ENCODE peak calls at places on chromosomes 6 and 20, in six cellular contexts. F, Q, D, I, M and H are unnamed samples.

GRCh38 chr6:45681860-45682488 is 304.2 kb upstream of the SUPT3H start:
- DNase-seq in Q (no peak), D (no peak), F (peak), I (peak), M (no peak), H (peak)

GRCh38 chr20:11274137-11274536 is 600.3 kb upstream of the JAG1 start:
- DNase-seq in Q (peak), D (no peak), I (peak), M (peak), F (peak), H (peak)

GRCh38 chr6:21801786-21802610 is 208.4 kb downstream of the SOX4 start:
- DNase-seq in F (no peak), D (no peak), I (no peak), M (no peak), Q (no peak), H (no peak)

GRCh38 chr6:27608916-27609883 is 136.3 kb upstream of the ZNF184 start:
- DNase-seq in F (peak), M (no peak), I (peak), Q (peak), D (peak), H (peak)

GRCh38 chr20:376750-377149 is 3.8 kb upstream of the TRIB3 start:
- DNase-seq in I (no peak), M (no peak), Q (no peak), F (no peak), D (no peak), H (no peak)

GRCh38 chr6:27700337-27700736 is 211.9 kb downstream of the OR2B2 start:
- DNase-seq in I (no peak), F (no peak), M (no peak), Q (no peak), D (no peak), H (no peak)

GRCh38 chr6:169829786-169830185 is 78.4 kb downstream of the ERMARD start:
- DNase-seq in F (no peak), D (peak), Q (no peak), M (no peak), I (no peak), H (no peak)

GRCh38 chr20:43934833-43935232 is 20.2 kb downstream of the TOX2 start:
- DNase-seq in M (no peak), F (no peak), Q (no peak), I (no peak), D (no peak), H (no peak)

GRCh38 chr6:11766589-11767450 is 11.8 kb downstream of the ADTRP start:
- DNase-seq in M (no peak), F (peak), Q (peak), D (no peak), I (peak), H (peak)

GRCh38 chr20:4740774-4741431 is 19.2 kb downstream of the PRND start:
- DNase-seq in Q (peak), M (peak), D (peak), F (peak), I (peak), H (peak)

GRCh38 chr20:20436689-20437088 is 68.8 kb downstream of the INSM1 start:
- DNase-seq in F (no peak), I (no peak), Q (no peak), D (no peak), M (no peak), H (no peak)

GRCh38 chr20:2984956-2985661 is 58.3 kb upstream of the GNRH2 start:
- DNase-seq in Q (peak), D (no peak), F (no peak), I (peak), M (no peak), H (peak)

GRCh38 chr20:22566876-22567658 is 17.3 kb downstream of the FOXA2 start:
- DNase-seq in Q (no peak), F (no peak), D (no peak), I (no peak), M (no peak), H (no peak)

GRCh38 chr6:111487656-111488055 is 4.6 kb upstream of the REV3L start:
- DNase-seq in Q (peak), D (no peak), M (no peak), I (peak), F (no peak), H (no peak)

GRCh38 chr6:133551847-133552331 is 310.7 kb downstream of the EYA4 start:
- DNase-seq in D (no peak), F (peak), Q (peak), I (peak), M (no peak), H (peak)

GRCh38 chr6:137765044-137765443 is 102.0 kb upstream of the TNFAIP3 start:
- DNase-seq in I (no peak), D (no peak), F (no peak), Q (no peak), M (no peak), H (peak)

GRCh38 chr6:35359744-35360348 is 17.5 kb downstream of the PPARD start:
- DNase-seq in I (peak), D (no peak), M (no peak), Q (peak), F (no peak), H (peak)

GRCh38 chr6:157479464-157480303 is 98.7 kb downstream of the ZDHHC14 start:
- DNase-seq in M (no peak), Q (no peak), F (no peak), I (no peak), D (no peak), H (no peak)

GRCh38 chr20:42294976-42295375 is 676.8 kb upstream of the CHD6 start:
- DNase-seq in M (no peak), Q (no peak), I (no peak), F (no peak), D (no peak), H (no peak)

GRCh38 chr6:109242923-109243322 is 139.3 kb downstream of the CD164 start:
- DNase-seq in I (no peak), Q (no peak), F (no peak), D (no peak), M (no peak), H (no peak)

GRCh38 chr6:143248359-143248758 is 187.7 kb downstream of the AIG1 start:
- DNase-seq in I (no peak), D (no peak), Q (no peak), F (no peak), M (no peak), H (no peak)

GRCh38 chr6:52260634-52261033 is 16.3 kb upstream of the IL17F start:
- DNase-seq in D (no peak), Q (no peak), F (no peak), M (no peak), I (no peak), H (no peak)

GRCh38 chr6:4901256-4902061 is 102.4 kb downstream of the RPP40 start:
- DNase-seq in I (no peak), M (no peak), D (no peak), F (no peak), Q (no peak), H (no peak)

GRCh38 chr6:155882527-155883333 is 427.1 kb upstream of the NOX3 start:
- DNase-seq in F (no peak), Q (peak), I (peak), D (no peak), M (no peak), H (no peak)

GRCh38 chr6:81962198-81962597 is 209.7 kb upstream of the TENT5A start:
- DNase-seq in M (no peak), Q (no peak), D (no peak), I (no peak), F (no peak), H (no peak)

GRCh38 chr6:7088076-7088742 is 19.6 kb upstream of the RREB1 start:
- DNase-seq in M (no peak), I (no peak), Q (no peak), F (no peak), D (no peak), H (no peak)

GRCh38 chr20:62267543-62267942 is 29.2 kb downstream of the OSBPL2 start:
- DNase-seq in I (no peak), M (no peak), Q (no peak), D (no peak), F (no peak), H (peak)

GRCh38 chr6:168584251-168584650 is 143.3 kb downstream of the SMOC2 start:
- DNase-seq in F (no peak), I (no peak), M (no peak), D (no peak), Q (no peak), H (no peak)

GRCh38 chr6:17725083-17725482 is 18.4 kb upstream of the NUP153 start:
- DNase-seq in F (peak), M (no peak), I (peak), Q (peak), D (peak), H (no peak)

GRCh38 chr6:16979677-16980076 is 122.2 kb upstream of the STMND1 start:
- DNase-seq in M (no peak), F (no peak), I (no peak), D (no peak), Q (no peak), H (no peak)

GRCh38 chr6:4910060-4910746 is 93.6 kb downstream of the RPP40 start:
- DNase-seq in D (no peak), M (no peak), F (no peak), Q (no peak), I (no peak), H (no peak)

GRCh38 chr6:98634569-98634968 is 199.8 kb upstream of the POU3F2 start:
- DNase-seq in F (peak), Q (no peak), M (no peak), D (peak), I (no peak), H (no peak)

GRCh38 chr6:108689279-108690161 is 128.8 kb downstream of the FOXO3 start:
- DNase-seq in I (peak), F (no peak), M (no peak), D (no peak), Q (peak), H (peak)

GRCh38 chr6:16157909-16158308 is 29.0 kb downstream of the MYLIP start:
- DNase-seq in I (no peak), F (no peak), D (no peak), M (peak), Q (no peak), H (no peak)

GRCh38 chr6:5584072-5584471 is 322.8 kb downstream of the FARS2 start:
- DNase-seq in M (no peak), D (no peak), I (peak), Q (peak), F (no peak), H (no peak)

GRCh38 chr6:31765910-31766794 is 3.7 kb downstream of the SAPCD1 start:
- DNase-seq in F (peak), D (peak), I (no peak), M (no peak), Q (no peak), H (peak)

GRCh38 chr6:88492824-88493223 is 326.7 kb upstream of the CNR1 start:
- DNase-seq in I (peak), Q (peak), F (peak), D (no peak), M (no peak), H (peak)

GRCh38 chr20:50467618-50468373 is 42.4 kb upstream of the PTPN1 start:
- DNase-seq in D (peak), I (peak), Q (peak), M (no peak), F (peak), H (peak)

GRCh38 chr6:48151142-48151541 is 40.1 kb upstream of the PTCHD4 start:
- DNase-seq in I (no peak), Q (no peak), D (no peak), F (no peak), M (no peak), H (no peak)

GRCh38 chr20:380763-381580 is 412 bp downstream of the TRIB3 start:
- DNase-seq in M (peak), I (peak), D (peak), F (peak), Q (peak), H (peak)

DNA sequence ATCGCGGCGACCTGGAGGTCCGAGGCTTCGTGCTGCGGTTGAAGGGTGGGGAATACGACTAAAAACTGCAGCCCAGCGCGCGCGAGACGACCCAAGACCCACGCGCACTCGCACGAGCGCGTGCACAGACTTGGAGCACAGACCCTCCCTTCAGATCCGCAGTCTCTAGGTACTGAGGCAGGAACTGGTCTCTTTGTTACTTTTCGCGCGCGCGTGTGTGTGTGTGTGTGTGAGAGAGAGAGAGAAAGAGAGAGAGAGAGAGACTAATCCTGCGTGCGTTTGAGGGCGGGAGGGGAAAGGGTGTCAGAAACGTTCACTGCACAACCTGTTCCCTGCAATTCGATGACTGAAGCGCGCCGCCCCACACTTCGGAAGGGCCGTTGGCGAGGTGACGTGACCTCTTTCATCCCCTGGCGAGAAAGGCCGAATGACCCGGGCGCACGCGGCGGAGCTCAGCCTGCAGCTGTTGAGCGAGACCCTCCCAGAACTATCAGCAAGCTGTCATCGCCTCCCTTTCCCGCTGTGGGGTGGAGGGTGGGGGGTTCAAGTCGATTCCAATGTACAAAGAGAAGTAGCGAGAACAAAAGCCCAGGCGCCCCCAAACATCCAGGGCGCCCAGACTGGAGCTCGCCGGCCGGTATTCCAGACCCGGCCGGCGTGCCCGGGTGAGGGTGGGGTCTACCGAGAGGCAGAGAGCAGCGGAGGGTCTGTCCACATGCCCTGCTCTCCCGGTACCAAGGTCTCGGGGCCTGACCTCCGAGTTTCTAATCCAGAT is 1.5 kb upstream of the TUBB2B start:
- DNase-seq in Q (no peak), I (peak), F (peak), D (peak), M (peak), H (peak)
- H2BK5ac ChIP-seq in Q (no peak), I (no peak), F (no peak), D (no peak), M (peak), H (no peak)

GRCh38 chr6:117237561-117237960 is 27.8 kb upstream of the VGLL2 start:
- DNase-seq in Q (no peak), I (no peak), D (no peak), F (no peak), M (no peak), H (no peak)
- H3K4me2 ChIP-seq in Q (no peak), I (no peak), D (no peak), F (no peak), M (no peak), H (no peak)

GRCh38 chr20:47350181-47350550 is 6.3 kb downstream of the ZMYND8 start:
- DNase-seq in D (no peak), I (no peak), F (no peak), M (no peak), Q (no peak), H (no peak)

GRCh38 chr20:47348539-47349142 is 7.9 kb downstream of the ZMYND8 start:
- DNase-seq in M (no peak), Q (no peak), D (no peak), F (peak), I (peak), H (no peak)

GRCh38 chr20:47346172-47346571 is 10.3 kb downstream of the ZMYND8 start:
- DNase-seq in F (no peak), M (no peak), Q (no peak), I (no peak), D (no peak), H (no peak)

GRCh38 chr20:47349365-47350180 is 6.9 kb downstream of the ZMYND8 start:
- DNase-seq in M (no peak), Q (peak), D (no peak), I (no peak), F (peak), H (peak)

DNA sequence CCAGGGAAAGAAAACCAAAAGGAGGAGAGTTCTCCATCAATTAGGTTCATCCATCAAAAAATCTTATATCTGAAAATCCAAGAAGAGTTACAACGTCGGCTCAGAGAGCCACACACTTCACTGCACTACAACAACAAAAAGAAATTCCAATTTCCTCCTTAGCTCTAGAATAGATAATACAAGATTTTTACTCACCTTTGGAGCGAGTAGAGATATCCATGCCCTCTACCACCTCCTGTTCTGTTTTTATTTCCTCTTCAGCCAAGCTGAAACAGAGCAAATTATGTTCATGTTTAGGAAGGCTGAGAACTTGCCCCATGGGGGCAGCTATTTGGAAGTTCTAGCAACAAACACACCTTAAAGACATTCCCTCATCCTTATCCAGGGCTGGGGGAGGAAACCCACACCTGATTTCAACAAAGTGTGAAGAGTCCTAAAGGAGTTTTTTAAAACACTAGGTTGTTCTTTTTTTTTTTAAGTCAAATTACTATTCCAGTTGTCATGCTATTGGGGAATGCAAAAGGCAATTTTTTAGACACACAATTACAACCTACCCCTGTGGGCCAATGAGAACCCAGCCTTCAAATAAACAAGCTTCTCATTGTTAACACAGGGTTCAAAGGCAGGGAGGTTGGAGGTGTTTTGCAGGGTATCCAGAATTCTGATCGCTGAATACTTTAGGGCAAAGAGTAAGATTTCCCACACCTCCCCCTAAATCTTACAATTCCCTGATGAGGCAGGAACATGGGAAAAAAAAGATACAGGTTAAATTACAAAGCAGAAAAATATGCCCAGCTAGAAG is 8.6 kb downstream of the ZMYND8 start:
- DNase-seq in D (no peak), I (no peak), Q (no peak), F (no peak), M (no peak), H (no peak)
- H2BK5ac ChIP-seq in D (peak), I (no peak), Q (peak), F (peak), M (no peak), H (peak)

DNA sequence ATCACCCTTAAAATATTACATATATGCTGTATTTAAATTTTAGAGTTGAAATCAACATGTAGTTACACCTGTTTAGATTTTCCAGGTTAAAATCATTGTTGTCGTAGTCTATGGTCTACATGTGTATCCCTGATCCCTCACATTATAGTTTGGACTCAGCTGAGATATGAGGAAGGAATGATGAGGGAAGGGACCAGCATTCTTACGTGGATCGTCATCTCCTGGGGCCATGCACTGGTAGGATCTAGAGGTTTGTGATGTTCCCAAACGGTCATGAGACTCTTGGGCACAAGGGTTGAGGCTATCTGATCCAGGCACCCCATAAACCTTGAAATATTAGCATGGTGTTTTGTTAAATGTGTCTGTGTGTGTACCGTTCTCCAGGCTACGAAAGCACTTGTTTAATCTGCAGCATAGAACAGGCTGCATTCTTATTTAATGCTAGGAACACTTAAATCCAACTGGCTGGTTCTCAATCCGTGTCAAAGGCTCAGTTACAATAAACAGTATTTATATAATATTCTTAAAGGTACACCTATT is 55.4 kb downstream of the IPCEF1 start:
- DNase-seq in F (no peak), Q (peak), M (no peak), I (peak), D (no peak), H (peak)
- H3K4me2 ChIP-seq in F (no peak), Q (peak), M (no peak), I (no peak), D (no peak), H (no peak)